ENCODE peak calls at places on chromosomes 1 and 21, in eight cellular contexts. One of them, this sample, is unnamed.

GRCh38 chr1:58157281-58157680 is 389.2 kb downstream of the OMA1 start:
- DNase-seq in fibroblast of lung: no peak
- DNase-seq in PC-9: no peak
- DNase-seq in H9: no peak
- DNase-seq in IMR-90: no peak
- DNase-seq in PC-3: no peak
- DNase-seq in K562: no peak
- DNase-seq in MM.1S: no peak
- DNase-seq in this sample: no peak

GRCh38 chr1:155009221-155009711 is 6.7 kb downstream of the ZBTB7B start:
- DNase-seq in MM.1S: no peak
- DNase-seq in H9: no peak
- DNase-seq in IMR-90: no peak
- DNase-seq in K562: no peak
- DNase-seq in PC-3: no peak
- DNase-seq in fibroblast of lung: no peak
- DNase-seq in PC-9: no peak
- DNase-seq in this sample: no peak

GRCh38 chr1:9239622-9240401 is 5.2 kb downstream of the H6PD start:
- DNase-seq in K562: no peak
- DNase-seq in fibroblast of lung: peak; percentile 90
- DNase-seq in MM.1S: peak; percentile 89
- DNase-seq in H9: no peak
- DNase-seq in IMR-90: peak; percentile 68
- DNase-seq in PC-9: no peak
- DNase-seq in PC-3: no peak
- DNase-seq in this sample: peak; percentile 41

GRCh38 chr1:188188317-188188716 is 1359.6 kb downstream of the PLA2G4A start:
- DNase-seq in fibroblast of lung: no peak
- DNase-seq in PC-9: no peak
- DNase-seq in K562: no peak
- DNase-seq in MM.1S: no peak
- DNase-seq in PC-3: no peak
- DNase-seq in H9: no peak
- DNase-seq in IMR-90: no peak
- DNase-seq in this sample: no peak

GRCh38 chr1:19835573-19835972 is 20.5 kb upstream of the RNF186 start:
- DNase-seq in fibroblast of lung: no peak
- DNase-seq in PC-3: no peak
- DNase-seq in IMR-90: no peak
- DNase-seq in H9: no peak
- DNase-seq in MM.1S: no peak
- DNase-seq in PC-9: no peak
- DNase-seq in K562: no peak
- DNase-seq in this sample: no peak

GRCh38 chr21:20997633-20998455 is at the start of gene NCAM2:
- DNase-seq in fibroblast of lung: peak; percentile 88
- DNase-seq in H9: peak; percentile 83
- DNase-seq in K562: peak; percentile 70
- DNase-seq in PC-3: peak; percentile 53
- DNase-seq in IMR-90: peak; percentile 76
- DNase-seq in MM.1S: peak; percentile 87
- DNase-seq in PC-9: no peak
- DNase-seq in this sample: peak; percentile 41

GRCh38 chr1:65065535-65066378 is 82.2 kb upstream of the AK4 start:
- DNase-seq in MM.1S: no peak
- DNase-seq in K562: peak; percentile 44
- DNase-seq in fibroblast of lung: no peak
- DNase-seq in H9: peak; percentile 84
- DNase-seq in PC-3: no peak
- DNase-seq in PC-9: peak; percentile 23
- DNase-seq in IMR-90: no peak
- DNase-seq in this sample: peak; percentile 86

GRCh38 chr1:31666290-31666963 is 21.8 kb upstream of the PEF1 start:
- DNase-seq in IMR-90: peak; percentile 46
- DNase-seq in H9: no peak
- DNase-seq in K562: no peak
- DNase-seq in PC-3: peak; percentile 66
- DNase-seq in PC-9: peak; percentile 52
- DNase-seq in MM.1S: no peak
- DNase-seq in fibroblast of lung: peak; percentile 55
- DNase-seq in this sample: no peak

GRCh38 chr1:66246371-66247262 is 287.3 kb upstream of the SGIP1 start:
- DNase-seq in IMR-90: no peak
- DNase-seq in H9: no peak
- DNase-seq in fibroblast of lung: peak; percentile 51
- DNase-seq in PC-3: no peak
- DNase-seq in PC-9: no peak
- DNase-seq in K562: no peak
- DNase-seq in MM.1S: no peak
- DNase-seq in this sample: no peak

GRCh38 chr1:42853116-42853884 is 6.9 kb downstream of the ZNF691 start:
- DNase-seq in H9: no peak
- DNase-seq in IMR-90: no peak
- DNase-seq in K562: no peak
- DNase-seq in fibroblast of lung: no peak
- DNase-seq in PC-9: no peak
- DNase-seq in MM.1S: no peak
- DNase-seq in PC-3: peak; percentile 16
- DNase-seq in this sample: no peak

GRCh38 chr1:211352985-211353515 is 26.4 kb downstream of the TRAF5 start:
- DNase-seq in K562: peak; percentile 78
- DNase-seq in IMR-90: no peak
- DNase-seq in PC-3: peak; percentile 63
- DNase-seq in MM.1S: peak; percentile 75
- DNase-seq in PC-9: peak; percentile 30
- DNase-seq in fibroblast of lung: no peak
- DNase-seq in H9: no peak
- DNase-seq in this sample: peak; percentile 70

GRCh38 chr1:110634455-110635281 is 28.5 kb upstream of the KCNA2 start:
- DNase-seq in MM.1S: peak; percentile 80
- DNase-seq in IMR-90: peak; percentile 76
- DNase-seq in PC-3: peak; percentile 49
- DNase-seq in K562: no peak
- DNase-seq in PC-9: peak; percentile 48
- DNase-seq in H9: no peak
- DNase-seq in fibroblast of lung: peak; percentile 38
- DNase-seq in this sample: peak; percentile 42

GRCh38 chr1:113438505-113439271 is 48.4 kb downstream of the MAGI3 start:
- DNase-seq in K562: no peak
- DNase-seq in fibroblast of lung: no peak
- DNase-seq in IMR-90: no peak
- DNase-seq in PC-3: no peak
- DNase-seq in PC-9: no peak
- DNase-seq in H9: no peak
- DNase-seq in MM.1S: no peak
- DNase-seq in this sample: no peak

GRCh38 chr21:46454634-46455390 is 3.9 kb upstream of the DIP2A start:
- DNase-seq in H9: no peak
- DNase-seq in PC-9: no peak
- DNase-seq in IMR-90: no peak
- DNase-seq in PC-3: no peak
- DNase-seq in MM.1S: no peak
- DNase-seq in K562: no peak
- DNase-seq in fibroblast of lung: no peak
- DNase-seq in this sample: no peak

GRCh38 chr21:34732388-34732821 is 63.6 kb downstream of the CLIC6 start:
- DNase-seq in fibroblast of lung: peak; percentile 27
- DNase-seq in IMR-90: no peak
- DNase-seq in MM.1S: no peak
- DNase-seq in PC-3: no peak
- DNase-seq in H9: no peak
- DNase-seq in K562: no peak
- DNase-seq in PC-9: no peak
- DNase-seq in this sample: peak; percentile 41

GRCh38 chr1:13546791-13547190 is 33.0 kb upstream of the LRRC38 start:
- DNase-seq in K562: no peak
- DNase-seq in PC-9: no peak
- DNase-seq in MM.1S: no peak
- DNase-seq in IMR-90: no peak
- DNase-seq in PC-3: no peak
- DNase-seq in H9: no peak
- DNase-seq in fibroblast of lung: no peak
- DNase-seq in this sample: no peak

GRCh38 chr21:36092676-36093075 is 22.9 kb downstream of the CBR1 start:
- DNase-seq in IMR-90: no peak
- DNase-seq in K562: no peak
- DNase-seq in fibroblast of lung: no peak
- DNase-seq in MM.1S: no peak
- DNase-seq in H9: no peak
- DNase-seq in PC-3: no peak
- DNase-seq in PC-9: no peak
- DNase-seq in this sample: no peak
- H2AFZ ChIP-seq in IMR-90: no peak overlapping the region
- H2AFZ ChIP-seq in K562: no peak overlapping the region
- H2AFZ ChIP-seq in fibroblast of lung: no peak overlapping the region
- H2AFZ ChIP-seq in MM.1S: no peak overlapping the region
- H2AFZ ChIP-seq in H9: no peak overlapping the region
- H2AFZ ChIP-seq in PC-3: no peak overlapping the region
- H2AFZ ChIP-seq in PC-9: no peak overlapping the region
- H2AFZ ChIP-seq in this sample: no peak overlapping the region

GRCh38 chr1:45925728-45926287 is 122.4 kb downstream of the MAST2 start:
- DNase-seq in IMR-90: no peak
- DNase-seq in K562: no peak
- DNase-seq in PC-3: no peak
- DNase-seq in fibroblast of lung: no peak
- DNase-seq in MM.1S: peak; percentile 80
- DNase-seq in H9: no peak
- DNase-seq in PC-9: no peak
- DNase-seq in this sample: no peak

GRCh38 chr1:45930258-45931150 is 127.1 kb downstream of the MAST2 start:
- DNase-seq in PC-3: no peak
- DNase-seq in PC-9: no peak
- DNase-seq in H9: no peak
- DNase-seq in IMR-90: no peak
- DNase-seq in fibroblast of lung: no peak
- DNase-seq in K562: no peak
- DNase-seq in MM.1S: no peak
- DNase-seq in this sample: no peak

GRCh38 chr1:45926302-45926701 is 122.9 kb downstream of the MAST2 start:
- DNase-seq in PC-9: no peak
- DNase-seq in PC-3: no peak
- DNase-seq in fibroblast of lung: no peak
- DNase-seq in H9: no peak
- DNase-seq in K562: no peak
- DNase-seq in MM.1S: no peak
- DNase-seq in IMR-90: no peak
- DNase-seq in this sample: no peak

GRCh38 chr1:45929257-45929687 is 125.9 kb downstream of the MAST2 start:
- DNase-seq in PC-3: peak; percentile 87
- DNase-seq in IMR-90: peak; percentile 96
- DNase-seq in H9: peak; percentile 61
- DNase-seq in K562: no peak
- DNase-seq in PC-9: peak; percentile 21
- DNase-seq in fibroblast of lung: peak; percentile 95
- DNase-seq in MM.1S: no peak
- DNase-seq in this sample: peak; percentile 56

DNA sequence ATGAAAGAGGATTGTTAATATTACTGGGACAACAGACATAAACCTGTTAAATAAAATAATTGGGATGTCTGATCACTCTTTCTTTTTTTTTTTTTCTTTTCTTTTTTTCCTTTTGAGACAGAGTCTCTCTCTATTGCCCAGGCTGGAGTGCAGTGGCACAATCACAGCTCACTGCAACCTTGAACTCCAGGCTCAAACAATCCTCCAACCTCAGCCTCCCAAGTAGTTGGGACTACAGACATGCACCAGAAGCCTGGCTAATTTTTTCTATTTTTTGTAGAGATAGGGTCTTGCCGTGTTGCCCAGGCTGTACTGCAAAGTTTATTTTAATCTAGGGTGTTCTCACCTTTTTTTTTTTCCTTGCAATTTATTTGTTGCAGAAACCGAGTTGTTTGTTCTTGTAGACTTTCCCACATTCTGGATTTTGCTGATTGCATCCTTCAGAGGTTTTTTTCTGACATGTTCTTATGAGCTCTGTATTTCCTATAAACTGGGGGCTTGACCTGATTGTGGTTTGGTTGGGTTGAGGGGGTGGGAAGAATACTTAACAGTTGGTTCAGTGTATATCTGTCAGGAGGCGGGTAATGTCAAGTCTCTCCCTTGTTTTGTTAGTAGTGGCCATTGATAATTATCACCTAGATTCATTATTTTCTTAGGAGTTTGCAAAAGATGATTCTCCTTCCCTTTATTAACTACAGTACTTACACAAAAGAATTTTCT is 125.2 kb downstream of the MAST2 start:
- DNase-seq in PC-9: no peak
- DNase-seq in IMR-90: peak; percentile 27
- DNase-seq in MM.1S: no peak
- DNase-seq in K562: no peak
- DNase-seq in H9: no peak
- DNase-seq in fibroblast of lung: peak; percentile 66
- DNase-seq in PC-3: no peak
- DNase-seq in this sample: no peak
- H2AFZ ChIP-seq in PC-9: no peak overlapping the region
- H2AFZ ChIP-seq in IMR-90: no peak overlapping the region
- H2AFZ ChIP-seq in MM.1S: no peak overlapping the region
- H2AFZ ChIP-seq in K562: peak overlapping the region; percentile 3
- H2AFZ ChIP-seq in H9: no peak overlapping the region
- H2AFZ ChIP-seq in fibroblast of lung: no peak overlapping the region
- H2AFZ ChIP-seq in PC-3: no peak overlapping the region
- H2AFZ ChIP-seq in this sample: no peak overlapping the region

DNA sequence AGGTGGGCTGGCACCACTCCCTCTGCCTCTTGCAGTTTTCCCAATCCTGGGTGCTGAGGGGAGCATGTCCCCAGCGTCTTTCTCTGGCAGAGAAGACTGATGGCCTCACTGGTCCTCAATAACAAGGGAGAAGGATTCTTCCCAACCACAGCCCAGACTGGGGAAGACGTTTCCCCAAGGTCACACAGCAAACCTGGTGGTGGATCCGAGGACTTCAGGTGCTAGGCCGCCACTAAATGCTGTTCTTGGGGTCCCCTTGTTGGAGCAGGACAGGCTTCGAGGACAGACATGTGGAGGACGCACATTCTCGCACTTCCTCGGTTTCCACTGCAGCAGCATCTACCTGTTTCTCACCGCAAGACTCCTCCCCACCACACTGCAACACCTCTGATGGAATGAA is 30.9 kb upstream of the PAX7 start:
- DNase-seq in PC-9: no peak
- DNase-seq in IMR-90: no peak
- DNase-seq in K562: no peak
- DNase-seq in fibroblast of lung: no peak
- DNase-seq in MM.1S: no peak
- DNase-seq in PC-3: no peak
- DNase-seq in H9: no peak
- DNase-seq in this sample: no peak
- H2AFZ ChIP-seq in PC-9: no peak overlapping the region
- H2AFZ ChIP-seq in IMR-90: peak overlapping the region; percentile 43
- H2AFZ ChIP-seq in K562: no peak overlapping the region
- H2AFZ ChIP-seq in fibroblast of lung: no peak overlapping the region
- H2AFZ ChIP-seq in MM.1S: no peak overlapping the region
- H2AFZ ChIP-seq in PC-3: no peak overlapping the region
- H2AFZ ChIP-seq in H9: no peak overlapping the region
- H2AFZ ChIP-seq in this sample: no peak overlapping the region

DNA sequence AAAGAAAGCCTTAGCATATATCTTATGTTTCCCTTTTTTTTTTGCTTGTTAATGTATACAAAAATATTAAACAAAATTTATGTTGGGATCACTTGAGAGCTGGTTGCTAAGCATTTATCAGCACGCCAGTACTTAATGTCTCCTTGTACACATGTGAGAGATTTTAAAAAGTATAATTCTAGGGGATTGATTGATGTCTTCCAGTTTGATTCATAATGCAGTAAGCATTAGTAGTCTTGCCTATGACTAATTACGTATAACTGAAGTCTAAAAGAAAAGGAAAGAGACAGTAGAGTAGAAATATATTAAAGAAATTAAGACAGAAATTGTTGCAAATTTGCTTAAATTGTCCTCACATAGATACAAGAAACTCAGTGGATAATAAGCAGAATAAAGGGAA is 1630.4 kb upstream of the B3GALT2 start:
- DNase-seq in MM.1S: no peak
- DNase-seq in K562: no peak
- DNase-seq in PC-9: no peak
- DNase-seq in H9: no peak
- DNase-seq in IMR-90: peak; percentile 7
- DNase-seq in fibroblast of lung: no peak
- DNase-seq in PC-3: no peak
- DNase-seq in this sample: no peak
- H2AFZ ChIP-seq in MM.1S: no peak overlapping the region
- H2AFZ ChIP-seq in K562: no peak overlapping the region
- H2AFZ ChIP-seq in PC-9: no peak overlapping the region
- H2AFZ ChIP-seq in H9: no peak overlapping the region
- H2AFZ ChIP-seq in IMR-90: no peak overlapping the region
- H2AFZ ChIP-seq in fibroblast of lung: no peak overlapping the region
- H2AFZ ChIP-seq in PC-3: no peak overlapping the region
- H2AFZ ChIP-seq in this sample: no peak overlapping the region